ENCODE peak calls at places on chromosomes 13 and 19, in six cellular contexts. U is IMR-90, G is H1, T is fibroblast of lung, A is A549, S is mammary epithelial cell. R is an unnamed sample. For H3K4me1, the result is how much of the 10 kb centered on the place peaks cover.

GRCh38 chr13:73945871-73946270 is 188.3 kb downstream of the KLF12 start:
- DNase-seq in S (peak), T (peak), A (no peak), G (no peak), U (no peak), R (peak)

GRCh38 chr13:112899618-112900600 is 69.1 kb upstream of the MCF2L start:
- DNase-seq in U (no peak), S (no peak), A (no peak), T (no peak), G (no peak), R (no peak)

GRCh38 chr19:49196527-49197240 is 39.1 kb downstream of the TRPM4 start:
- DNase-seq in U (no peak), T (peak), S (no peak), A (no peak), G (no peak), R (no peak)

GRCh38 chr13:40172878-40173277 is 493.6 kb downstream of the FOXO1 start:
- DNase-seq in T (no peak), S (no peak), A (no peak), U (no peak), G (no peak), R (no peak)

GRCh38 chr19:50708179-50708879 is 11.3 kb downstream of the SHANK1 start:
- DNase-seq in U (peak), T (no peak), G (no peak), S (no peak), A (no peak), R (no peak)

GRCh38 chr13:95660981-95661581 is 15.9 kb upstream of the DNAJC3 start:
- DNase-seq in S (peak), A (peak), T (peak), G (no peak), U (peak), R (peak)

GRCh38 chr13:46565808-46566750 is 13.1 kb downstream of the LRCH1 start:
- DNase-seq in S (no peak), A (no peak), G (no peak), U (no peak), T (no peak), R (no peak)

GRCh38 chr19:54376610-54377009 is 11.9 kb upstream of the LAIR1 start:
- DNase-seq in S (no peak), A (no peak), U (no peak), G (no peak), T (no peak), R (no peak)

GRCh38 chr13:44921931-44922758 is 67.1 kb downstream of the NUFIP1 start:
- DNase-seq in T (peak), U (peak), G (no peak), A (peak), S (peak), R (peak)

GRCh38 chr13:91142572-91142971 is 204.9 kb upstream of the MIR17HG start:
- DNase-seq in A (no peak), U (peak), G (no peak), S (peak), T (peak), R (peak)

GRCh38 chr19:11475861-11476260 is 5.0 kb downstream of the ELAVL3 start:
- DNase-seq in G (no peak), S (no peak), T (no peak), A (no peak), U (no peak), R (no peak)

GRCh38 chr19:688992-689391 is 6.3 kb downstream of the PRSS57 start:
- DNase-seq in U (no peak), S (no peak), A (no peak), G (no peak), T (no peak), R (no peak)

GRCh38 chr13:113746143-113746525 is 12.9 kb upstream of the TMEM255B start:
- DNase-seq in G (no peak), S (no peak), U (no peak), T (no peak), A (no peak), R (no peak)

GRCh38 chr13:78604782-78605611 is 1.6 kb upstream of the POU4F1 start:
- DNase-seq in A (peak), T (no peak), S (peak), G (no peak), U (peak), R (no peak)

GRCh38 chr13:39787086-39787487 is 131.6 kb downstream of the COG6 start:
- DNase-seq in S (no peak), G (no peak), T (peak), U (no peak), A (no peak), R (peak)

GRCh38 chr13:113182046-113182445 is 23.6 kb downstream of the PROZ start:
- DNase-seq in A (no peak), S (no peak), T (peak), U (no peak), G (no peak), R (peak)

GRCh38 chr13:100125946-100126345 is 37.1 kb downstream of the PCCA start:
- DNase-seq in S (no peak), U (no peak), G (no peak), T (no peak), A (no peak), R (no peak)

GRCh38 chr19:11420429-11420893 is 1.3 kb upstream of the RGL3 start:
- DNase-seq in U (no peak), A (no peak), S (no peak), T (no peak), G (no peak), R (no peak)

GRCh38 chr19:944663-945241 is 18.9 kb downstream of the ARID3A start:
- DNase-seq in A (no peak), G (no peak), S (no peak), T (no peak), U (no peak), R (no peak)

GRCh38 chr19:29690842-29691241 is 24.2 kb downstream of the C19orf12 start:
- DNase-seq in S (peak), U (peak), T (peak), A (peak), G (no peak), R (no peak)

GRCh38 chr13:53499551-53499950 is 470.9 kb downstream of the OLFM4 start:
- DNase-seq in U (no peak), S (no peak), T (no peak), A (no peak), G (no peak), R (no peak)

GRCh38 chr19:50702870-50703829 is 16.5 kb downstream of the SHANK1 start:
- DNase-seq in U (peak), T (no peak), S (no peak), G (no peak), A (no peak), R (no peak)

GRCh38 chr19:483332-484072 is 12.8 kb upstream of the MADCAM1 start:
- DNase-seq in A (no peak), G (no peak), U (no peak), S (no peak), T (no peak), R (no peak)

GRCh38 chr19:46015961-46016425 is 6.9 kb downstream of the PGLYRP1 start:
- DNase-seq in S (no peak), T (no peak), G (no peak), A (no peak), U (no peak), R (no peak)

GRCh38 chr19:21084343-21084742 is 2.3 kb downstream of the ZNF714 start:
- DNase-seq in T (peak), A (no peak), U (peak), G (no peak), S (peak), R (peak)

GRCh38 chr19:40596608-40597328 is 4.4 kb upstream of the LTBP4 start:
- DNase-seq in U (peak), G (no peak), S (no peak), A (peak), T (peak), R (no peak)

GRCh38 chr19:51407631-51408131 is 9.8 kb downstream of the SIGLEC10 start:
- DNase-seq in A (peak), U (peak), G (no peak), S (peak), T (no peak), R (no peak)

GRCh38 chr13:63124863-63125262 is 1709.2 kb upstream of the PCDH20 start:
- DNase-seq in S (no peak), T (peak), G (no peak), A (no peak), U (peak), R (peak)

GRCh38 chr19:32691952-32692726 is 518 bp downstream of the NUDT19 start:
- DNase-seq in T (peak), G (no peak), U (peak), S (peak), A (no peak), R (peak)

DNA sequence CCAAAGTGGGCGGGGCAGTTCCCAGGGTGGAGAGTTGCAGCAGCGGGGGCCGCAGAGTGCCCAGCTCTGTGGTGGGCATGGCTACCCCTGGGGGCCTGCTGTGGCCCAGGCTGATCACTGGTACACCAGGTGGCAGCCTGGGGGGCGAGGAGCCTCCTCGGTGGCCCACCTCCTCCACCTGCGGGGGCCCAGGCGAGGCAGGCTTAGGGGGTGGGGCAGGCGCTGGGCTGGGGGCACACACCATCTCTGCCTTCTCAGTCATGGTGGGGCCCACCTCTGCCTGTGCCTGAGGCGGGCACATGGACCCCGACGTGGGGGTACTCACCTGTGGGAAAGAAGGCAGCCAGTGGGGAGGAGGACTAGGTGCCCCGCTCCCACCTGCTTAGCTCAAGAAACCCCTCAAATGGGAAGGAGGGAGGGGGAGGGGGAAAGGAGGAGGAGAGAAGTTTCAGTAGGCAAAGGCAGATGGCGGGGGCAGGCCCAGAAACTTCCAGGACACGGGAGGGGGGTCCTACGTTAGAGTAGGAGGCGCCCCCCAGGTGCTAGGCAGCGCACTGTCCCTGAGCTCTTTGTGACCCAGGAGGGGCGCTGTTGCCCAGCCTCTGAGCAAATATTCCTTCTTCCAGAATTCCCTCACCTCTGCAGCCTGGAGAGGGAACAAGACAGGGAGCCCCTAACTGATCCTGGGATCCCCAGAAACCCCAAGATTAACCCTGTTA is 1.6 kb downstream of the LYL1 start:
- DNase-seq in U (no peak), T (no peak), A (no peak), S (no peak), G (no peak), R (no peak)
- H3K4me2 ChIP-seq in U (no peak), T (no peak), A (no peak), S (no peak), G (no peak), R (no peak)

DNA sequence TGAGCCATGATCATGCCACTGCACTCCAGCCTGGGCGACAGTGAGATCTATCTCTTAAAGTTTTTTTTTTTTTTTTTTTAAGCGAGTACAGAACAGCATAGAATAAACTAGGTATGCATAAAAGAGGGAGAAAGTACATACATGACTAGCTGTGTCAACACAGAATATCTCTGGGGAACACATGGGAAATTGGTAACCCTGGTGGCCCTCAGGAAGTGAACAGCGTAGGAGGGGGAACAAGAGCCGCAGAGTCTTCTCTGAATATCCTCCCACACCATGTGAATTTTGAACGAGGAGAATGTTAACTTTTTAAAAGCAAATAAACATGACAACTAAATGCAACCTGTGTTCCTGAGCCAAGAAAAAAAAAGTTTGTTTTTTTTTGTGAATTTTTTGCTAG is 15.2 kb downstream of the PHLDB3 start:
- DNase-seq in T (no peak), A (no peak), G (no peak), U (no peak), S (no peak), R (no peak)
- H3K4me1 ChIP-seq in T (under half), A (under half), G (under half), U (under half), S (under half), R (under half)

GRCh38 chr13:23608138-23608537 is 37.9 kb downstream of the TNFRSF19 start:
- DNase-seq in G (no peak), A (no peak), U (no peak), T (no peak), S (no peak), R (no peak)
- H3K4me2 ChIP-seq in G (no peak), A (no peak), U (peak), T (peak), S (no peak), R (no peak)

DNA sequence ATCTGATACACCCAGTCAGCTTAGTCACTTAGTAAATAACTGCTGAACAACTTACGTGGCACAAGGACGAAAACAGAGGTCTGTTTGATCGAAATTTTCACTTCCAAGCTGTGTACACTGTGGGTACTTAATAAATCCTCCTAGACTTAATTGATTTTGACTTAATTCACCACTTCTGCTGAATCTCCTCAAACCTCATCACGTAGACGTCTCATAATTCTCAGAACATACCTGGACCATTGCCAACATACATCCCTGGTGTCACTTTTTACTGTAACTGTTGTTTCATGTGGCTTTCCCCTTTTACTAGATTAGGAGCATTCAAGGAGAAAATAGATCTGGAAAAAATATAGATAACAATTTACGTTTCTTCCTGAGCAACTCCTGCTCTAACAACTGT is 104.9 kb downstream of the MBNL2 start:
- DNase-seq in U (no peak), T (no peak), G (no peak), S (no peak), A (no peak), R (no peak)
- H3K4me1 ChIP-seq in U (under half), T (under half), G (under half), S (under half), A (under half), R (under half)

GRCh38 chr13:23159205-23159586 is 21.6 kb upstream of the SGCG start:
- DNase-seq in A (peak), T (peak), G (no peak), U (peak), S (no peak), R (peak)

GRCh38 chr13:23159587-23160240 is 21.1 kb upstream of the SGCG start:
- DNase-seq in S (no peak), T (no peak), U (no peak), G (no peak), A (no peak), R (no peak)

GRCh38 chr13:23160241-23161175 is 20.3 kb upstream of the SGCG start:
- DNase-seq in U (no peak), G (no peak), T (peak), A (no peak), S (no peak), R (no peak)

DNA sequence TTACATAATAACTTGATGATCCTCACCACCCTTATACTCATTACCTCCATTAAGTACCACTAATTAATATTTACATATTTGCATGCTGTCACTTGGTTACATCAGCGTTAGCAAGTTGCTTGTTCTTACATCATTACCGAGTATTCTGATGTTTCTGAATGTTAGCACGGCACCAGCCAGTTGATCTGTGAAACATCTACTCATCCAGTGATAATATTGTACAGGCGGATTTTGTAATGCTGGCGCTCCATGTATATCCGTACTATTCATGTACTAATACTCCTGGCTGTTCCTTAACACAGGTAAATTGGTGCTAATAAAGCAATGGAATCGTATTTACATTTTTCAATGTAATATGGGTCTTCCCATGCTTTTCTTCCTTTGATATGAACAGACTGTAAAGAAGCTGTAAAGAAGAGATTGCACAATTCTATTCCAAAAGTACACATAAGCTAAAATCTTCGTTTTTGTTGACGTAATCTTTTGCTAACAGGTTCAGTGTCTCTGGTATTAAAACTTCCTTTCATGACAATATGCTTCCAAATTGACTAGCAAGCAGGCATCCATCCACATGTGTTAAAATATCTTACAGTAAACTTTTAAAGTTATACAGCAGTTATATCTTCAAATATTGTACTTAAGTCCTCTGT is 19.5 kb upstream of the SGCG start:
- DNase-seq in U (no peak), S (no peak), A (no peak), T (no peak), G (no peak), R (no peak)
- H3K4me2 ChIP-seq in U (no peak), S (no peak), A (no peak), T (no peak), G (peak), R (no peak)